ENCODE peak calls at places on chromosome 19, in six cellular contexts. W is GM12878, U is K562, X is H1, O is HepG2, T is GM12891. E is an unnamed sample.

GRCh38 chr19:55586976-55587668 is 6.5 kb upstream of the ZNF579 start:
- DNase-seq in U (peak), W (peak), T (peak), X (peak), O (peak), E (peak)

GRCh38 chr19:42424712-42425131 is 2.5 kb downstream of the LIPE start:
- DNase-seq in O (peak), X (peak), T (no peak), W (no peak), U (no peak), E (no peak)

GRCh38 chr19:6056801-6057650 is 53.3 kb downstream of the RFX2 start:
- DNase-seq in O (peak), W (no peak), X (no peak), U (peak), T (no peak), E (no peak)

GRCh38 chr19:10206226-10206873 is 11.6 kb upstream of the DNMT1 start:
- DNase-seq in X (no peak), U (no peak), O (peak), T (no peak), W (no peak), E (no peak)

GRCh38 chr19:5934779-5935472 is 20.9 kb downstream of the CAPS start:
- DNase-seq in W (no peak), T (no peak), X (no peak), O (no peak), U (no peak), E (no peak)

GRCh38 chr19:50861025-50861424 is 6.3 kb downstream of the KLK3 start:
- DNase-seq in O (no peak), W (no peak), U (no peak), X (no peak), T (no peak), E (no peak)

GRCh38 chr19:7228935-7229541 is 65.2 kb downstream of the INSR start:
- DNase-seq in O (no peak), W (no peak), U (no peak), X (no peak), T (no peak), E (no peak)

GRCh38 chr19:5220361-5220760 is 120.3 kb downstream of the PTPRS start:
- DNase-seq in T (no peak), W (no peak), X (no peak), U (no peak), O (no peak), E (no peak)

GRCh38 chr19:6730153-6730804 is 7.1 kb downstream of the GPR108 start:
- DNase-seq in O (peak), X (peak), W (no peak), T (peak), U (peak), E (no peak)

GRCh38 chr19:11574689-11575088 is 2.8 kb downstream of the ACP5 start:
- DNase-seq in O (no peak), W (no peak), U (no peak), T (no peak), X (no peak), E (no peak)

GRCh38 chr19:45996933-45997332 is 1.7 kb downstream of the CCDC61 start:
- DNase-seq in O (no peak), X (no peak), W (no peak), U (no peak), T (no peak), E (no peak)

GRCh38 chr19:45999653-46000121 is 4.4 kb downstream of the CCDC61 start:
- DNase-seq in X (peak), W (no peak), U (peak), T (no peak), O (no peak), E (no peak)

GRCh38 chr19:46002678-46003275 is 7.5 kb downstream of the CCDC61 start:
- DNase-seq in T (no peak), W (no peak), X (no peak), U (no peak), O (no peak), E (no peak)

GRCh38 chr19:45998834-45999233 is 3.6 kb downstream of the CCDC61 start:
- DNase-seq in T (no peak), U (no peak), X (no peak), O (no peak), W (no peak), E (no peak)

DNA sequence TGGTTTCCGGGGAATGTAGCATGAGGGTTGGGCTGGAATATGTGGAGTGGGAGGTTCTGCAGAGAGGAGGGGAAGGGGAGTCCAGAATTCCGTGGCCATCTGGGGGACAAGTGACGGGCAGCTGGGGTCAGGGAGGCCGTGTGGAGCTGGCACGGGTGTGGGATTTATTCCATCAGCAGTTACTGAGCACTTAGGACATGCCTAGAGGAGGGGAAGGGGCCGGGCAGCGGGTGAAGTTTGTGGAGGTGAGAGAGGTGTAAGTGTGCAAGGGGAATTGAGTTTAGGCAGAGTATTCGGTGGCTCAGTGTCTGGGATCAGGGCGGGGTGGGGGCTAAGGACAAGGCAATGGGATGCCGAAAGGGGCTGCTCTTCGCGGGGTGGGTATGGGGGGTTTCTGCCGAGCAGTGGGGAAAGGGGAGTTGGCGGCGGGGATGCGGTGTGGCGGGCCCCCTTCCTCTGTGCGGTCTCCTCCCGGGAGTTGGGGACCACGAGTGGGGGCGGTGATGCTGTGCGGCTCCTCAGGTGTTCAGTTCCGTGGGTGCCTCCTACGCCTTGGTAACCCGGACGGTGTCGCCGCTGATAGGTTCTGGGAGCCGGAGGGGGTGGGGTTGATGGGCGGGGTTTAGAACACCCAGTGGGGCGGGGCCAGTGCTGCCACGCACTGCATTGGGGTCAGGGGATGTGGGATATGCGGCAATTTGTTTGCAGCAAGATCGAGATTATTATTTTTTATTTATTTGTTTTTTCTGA is 5.4 kb downstream of the CCDC61 start:
- DNase-seq in U (peak), X (peak), O (no peak), W (no peak), T (peak), E (peak)
- TF ChIP-seq TAF1 in U (no peak), X (no peak), O (no peak), W (no peak), T (no peak), E (no peak)

DNA sequence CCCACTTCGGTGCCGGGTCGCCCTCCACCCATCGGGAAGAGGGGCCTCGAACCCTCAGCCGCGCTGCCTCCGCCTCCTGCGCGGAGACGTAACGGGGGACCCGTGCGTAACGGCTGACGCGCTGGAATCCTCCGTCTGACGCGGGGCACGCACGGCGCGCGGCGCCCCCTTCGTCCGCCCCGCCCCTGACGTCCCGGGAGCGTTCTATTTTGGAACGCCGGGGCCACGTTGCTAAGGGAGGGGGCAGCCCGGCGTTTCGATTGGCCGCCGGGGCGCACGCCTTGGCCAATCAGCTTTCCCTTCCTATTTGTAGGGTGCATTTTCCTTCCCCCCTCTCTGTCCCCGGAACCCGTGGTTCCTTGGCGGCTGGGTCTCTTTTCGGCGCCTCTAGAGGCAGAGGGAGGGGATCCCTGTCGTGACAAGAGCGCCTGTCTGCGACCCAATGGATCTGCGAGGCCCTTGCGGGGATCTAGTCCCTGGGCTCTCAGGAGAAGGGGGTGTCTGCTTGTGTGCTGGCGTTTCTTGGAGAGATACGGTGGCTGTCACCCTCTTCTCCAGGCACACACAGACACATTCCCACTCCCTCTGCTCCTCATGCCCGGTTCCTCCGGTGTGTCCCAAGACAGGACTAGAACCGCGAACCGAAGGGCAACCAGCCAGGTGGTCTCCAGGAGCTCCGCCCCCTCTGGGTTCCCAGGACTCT is 1.5 kb downstream of the FOSB start:
- DNase-seq in O (peak), U (peak), W (peak), T (peak), X (peak), E (peak)
- TF ChIP-seq POLR2A in O (peak), U (peak), W (peak), T (peak), X (peak), E (no peak)

GRCh38 chr19:17393914-17394313 is at the start of gene CCDC194:
- DNase-seq in X (no peak), W (no peak), T (no peak), O (no peak), U (no peak), E (no peak)

GRCh38 chr19:17391371-17392151 is 2.4 kb downstream of the CCDC194 start:
- DNase-seq in W (no peak), X (peak), O (no peak), U (no peak), T (no peak), E (no peak)

GRCh38 chr19:17389957-17390664 is 3.9 kb downstream of the CCDC194 start:
- DNase-seq in T (no peak), X (no peak), O (no peak), U (peak), W (no peak), E (no peak)

GRCh38 chr19:17389288-17389687 is 4.7 kb downstream of the CCDC194 start:
- DNase-seq in O (no peak), U (no peak), T (no peak), W (no peak), X (no peak), E (no peak)

DNA sequence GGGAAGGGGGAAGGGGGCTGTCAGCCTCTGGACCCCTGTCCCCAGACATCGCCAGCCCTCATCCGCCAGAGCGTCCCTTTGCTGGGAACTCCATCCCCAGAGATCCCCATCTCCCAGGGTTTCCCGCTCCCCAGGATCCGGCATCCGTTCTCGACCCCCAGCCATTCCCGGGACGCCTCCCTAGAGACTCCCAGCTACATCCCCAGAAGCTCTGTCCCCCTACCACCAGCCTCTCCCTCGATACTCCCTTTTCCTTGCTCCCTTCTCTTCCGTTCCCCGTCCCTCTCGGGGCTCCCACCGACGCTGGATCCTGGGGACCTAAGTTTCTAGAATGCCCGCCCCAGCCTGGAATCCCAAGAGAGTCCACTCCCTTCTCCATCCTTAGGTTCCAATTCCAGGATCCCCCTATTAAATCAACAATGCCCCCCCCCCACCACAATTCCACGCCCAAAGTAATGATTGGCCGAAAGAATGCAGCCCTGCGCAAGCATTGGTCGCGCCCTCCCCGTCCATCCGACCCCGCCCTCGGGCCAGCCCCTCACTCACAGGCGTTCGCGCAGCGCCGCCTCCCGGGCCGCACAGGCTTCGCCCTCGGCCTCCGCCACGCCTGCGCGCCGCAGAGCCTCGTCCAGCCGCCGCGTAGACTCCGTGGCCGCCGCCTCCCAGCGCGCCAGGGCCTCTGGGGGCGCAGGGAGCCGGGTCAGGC is 3.2 kb downstream of the CCDC194 start:
- DNase-seq in X (peak), W (no peak), T (peak), U (peak), O (peak), E (peak)
- TF ChIP-seq POLR2AphosphoS5 in X (no peak), W (no peak), T (no peak), U (no peak), O (no peak), E (no peak)

DNA sequence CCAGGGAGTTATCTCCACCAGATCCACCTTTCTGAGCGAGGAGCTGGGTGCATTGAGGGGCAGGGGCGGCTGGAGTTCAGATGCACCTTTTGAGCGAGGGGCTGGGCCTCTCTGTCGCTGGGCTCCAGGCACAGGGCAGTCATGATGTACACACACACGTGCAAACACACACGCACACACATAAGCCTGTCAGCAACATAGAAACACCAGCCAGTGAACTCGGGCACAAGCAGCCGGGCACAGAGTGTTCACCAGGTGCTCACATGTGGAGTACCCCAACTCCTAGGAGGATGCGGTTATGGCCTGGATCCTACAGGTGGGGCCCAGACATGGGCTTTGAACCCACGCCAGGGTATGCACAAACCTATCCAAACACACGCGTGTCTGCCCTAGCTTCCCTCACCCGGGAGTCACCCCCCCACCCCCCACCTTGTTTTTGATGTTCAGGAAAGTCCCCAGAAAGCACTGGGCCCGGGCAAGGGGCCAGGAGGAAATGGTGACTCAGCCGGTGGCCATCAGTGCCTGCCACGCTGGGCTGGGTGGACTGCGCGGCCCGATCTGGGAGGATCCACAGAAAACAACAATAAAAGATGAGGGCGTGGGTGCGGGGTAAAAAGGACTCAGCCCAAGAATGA is 13.3 kb downstream of the ARRDC2 start:
- DNase-seq in X (no peak), T (no peak), U (peak), O (no peak), W (no peak), E (no peak)
- TF ChIP-seq TAF1 in X (no peak), T (no peak), U (peak), O (no peak), W (no peak), E (no peak)

GRCh38 chr19:43780706-43781525 is at the start of gene KCNN4:
- DNase-seq in U (peak), W (no peak), X (no peak), T (peak), O (no peak), E (peak)
- TF ChIP-seq POLR2A in U (peak), W (peak), X (no peak), T (peak), O (no peak), E (peak)

GRCh38 chr19:2549701-2550191 is 73.8 kb downstream of the GADD45B start:
- DNase-seq in U (no peak), X (no peak), W (no peak), O (no peak), T (no peak), E (no peak)
- TF ChIP-seq POLR2AphosphoS5 in U (no peak), X (no peak), W (no peak), O (no peak), T (no peak), E (no peak)

GRCh38 chr19:21484631-21485030 is 20.8 kb upstream of the ZNF429 start:
- DNase-seq in X (no peak), T (no peak), U (no peak), O (no peak), W (no peak), E (no peak)

GRCh38 chr19:21482863-21483276 is 22.5 kb upstream of the ZNF429 start:
- DNase-seq in W (no peak), U (peak), O (peak), T (peak), X (peak), E (no peak)

GRCh38 chr19:21487969-21488368 is 17.4 kb upstream of the ZNF429 start:
- DNase-seq in O (no peak), T (no peak), U (no peak), X (no peak), W (no peak), E (no peak)

DNA sequence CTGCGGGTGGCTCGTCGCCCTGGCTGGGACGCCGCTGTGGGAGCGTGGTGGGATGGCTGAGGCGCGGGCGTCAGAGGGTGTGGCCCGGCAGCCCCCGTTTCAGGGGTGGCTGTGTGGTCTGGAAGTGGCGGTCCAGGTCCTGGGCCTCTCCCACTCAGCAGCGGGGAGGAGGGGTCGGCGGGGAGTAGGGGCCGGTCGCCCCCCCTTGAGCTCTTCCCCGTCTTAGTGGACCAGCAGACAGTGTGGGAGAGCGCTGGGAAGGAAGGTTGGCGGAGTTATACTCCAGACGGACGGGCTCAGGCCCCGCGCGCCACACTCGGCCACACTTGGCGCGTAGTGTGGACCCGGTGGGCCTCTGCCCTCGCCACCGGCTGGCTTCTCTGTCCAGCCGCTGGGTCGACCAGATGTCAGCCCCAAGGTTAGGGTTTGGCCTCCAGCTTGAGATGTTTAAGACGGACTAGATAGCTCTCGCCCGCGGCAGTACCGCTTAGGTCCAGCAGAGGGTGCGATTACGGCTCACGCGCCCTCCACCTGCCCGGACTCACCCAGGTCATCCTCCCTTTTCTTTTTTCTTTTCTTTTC is 21.7 kb upstream of the ZNF429 start:
- DNase-seq in T (peak), X (peak), O (no peak), W (no peak), U (peak), E (no peak)
- TF ChIP-seq TAF1 in T (no peak), X (no peak), O (no peak), W (no peak), U (no peak), E (no peak)

GRCh38 chr19:12782174-12782423 is 6.7 kb upstream of the HOOK2 start:
- DNase-seq in U (no peak), X (no peak), O (no peak), W (no peak), T (no peak), E (no peak)
- TF ChIP-seq POLR2A in U (no peak), X (no peak), O (no peak), W (no peak), T (peak), E (no peak)